ENCODE peak calls at places on chromosome 2, in seven cellular contexts. O is NT2/D1; A is activated CD4-positive, alpha-beta T cell treated with anti-CD3 and anti-CD28 coated beads, Interleukin-2, amount 50 U/mL, for 24 hours; L is Daoy; T is ascending aorta; B is amygdala; R is neuronal stem cell. J is an unnamed sample.

GRCh38 chr2:134232868-134233732 is 20.8 kb upstream of the MGAT5 start:
- DNase-seq in O (no peak), A (no peak), L (no peak), T (no peak), B (no peak), R (no peak), J (no peak)

GRCh38 chr2:238461916-238462315 is 35.2 kb downstream of the ASB1 start:
- DNase-seq in O (no peak), A (no peak), L (no peak), T (peak; percentile 39), B (no peak), R (no peak), J (no peak)

GRCh38 chr2:227853765-227854271 is 17.6 kb upstream of the DAW1 start:
- DNase-seq in O (no peak), A (no peak), L (peak; percentile 70), T (no peak), B (no peak), R (no peak), J (no peak)

GRCh38 chr2:128281852-128282245 is 36.8 kb downstream of the HS6ST1 start:
- DNase-seq in O (no peak), A (no peak), L (no peak), T (no peak), B (no peak), R (no peak), J (no peak)

GRCh38 chr2:47907097-47907781 is 941 bp upstream of the FBXO11 start:
- DNase-seq in O (no peak), A (no peak), L (peak; percentile 9), T (no peak), B (no peak), R (no peak), J (no peak)

GRCh38 chr2:29463181-29463900 is 348.1 kb downstream of the CLIP4 start:
- DNase-seq in O (no peak), A (no peak), L (peak; percentile 49), T (no peak), B (no peak), R (no peak), J (no peak)

GRCh38 chr2:30272761-30273573 is 41.6 kb downstream of the LBH start:
- DNase-seq in O (no peak), A (no peak), L (peak; percentile 86), T (no peak), B (no peak), R (no peak), J (no peak)

GRCh38 chr2:70685771-70686171 is 82.2 kb downstream of the ADD2 start:
- DNase-seq in O (no peak), A (no peak), L (no peak), T (peak; percentile 19), B (no peak), R (no peak), J (no peak)

GRCh38 chr2:232522014-232522854 is 2.0 kb downstream of the PRSS56 start:
- DNase-seq in O (no peak), A (peak; percentile 56), L (peak; percentile 45), T (no peak), B (peak; percentile 9), R (no peak), J (no peak)

GRCh38 chr2:110771549-110772382 is 39.4 kb downstream of the ACOXL start:
- DNase-seq in O (no peak), A (no peak), L (no peak), T (no peak), B (no peak), R (no peak), J (peak; percentile 16)

GRCh38 chr2:46119453-46119852 is 177.8 kb upstream of the EPAS1 start:
- DNase-seq in O (no peak), A (no peak), L (no peak), T (no peak), B (no peak), R (no peak), J (no peak)

GRCh38 chr2:118047273-118047898 is 33.5 kb upstream of the CCDC93 start:
- DNase-seq in O (no peak), A (no peak), L (peak; percentile 68), T (no peak), B (no peak), R (no peak), J (no peak)

GRCh38 chr2:137927846-137928245 is 36.4 kb upstream of the HNMT start:
- DNase-seq in O (no peak), A (no peak), L (no peak), T (no peak), B (no peak), R (no peak), J (no peak)

GRCh38 chr2:168157926-168158325 is 89.5 kb downstream of the STK39 start:
- DNase-seq in O (no peak), A (no peak), L (no peak), T (no peak), B (no peak), R (no peak), J (no peak)

GRCh38 chr2:22340711-22341110 is 1044.3 kb upstream of the KLHL29 start:
- DNase-seq in O (no peak), A (no peak), L (no peak), T (no peak), B (no peak), R (no peak), J (no peak)

GRCh38 chr2:211367252-211367651 is 810.9 kb downstream of the CPS1 start:
- DNase-seq in O (no peak), A (no peak), L (no peak), T (no peak), B (no peak), R (no peak), J (no peak)

GRCh38 chr2:216352653-216353270 is 19.5 kb downstream of the MARCHF4 start:
- DNase-seq in O (no peak), A (no peak), L (no peak), T (no peak), B (no peak), R (no peak), J (no peak)

GRCh38 chr2:47089083-47089464 is 66.0 kb downstream of the STPG4 start:
- DNase-seq in O (no peak), A (no peak), L (peak; percentile 72), T (no peak), B (no peak), R (no peak), J (no peak)

GRCh38 chr2:43083710-43084698 is 142.4 kb downstream of the ZFP36L2 start:
- DNase-seq in O (no peak), A (no peak), L (peak; percentile 69), T (peak; percentile 85), B (peak; percentile 39), R (no peak), J (no peak)

GRCh38 chr2:49369650-49370049 is 215.3 kb upstream of the FSHR start:
- DNase-seq in O (no peak), A (no peak), L (no peak), T (no peak), B (no peak), R (no peak), J (no peak)

GRCh38 chr2:161032635-161033034 is 127.6 kb upstream of the TANK start:
- DNase-seq in O (no peak), A (no peak), L (no peak), T (no peak), B (no peak), R (no peak), J (no peak)

GRCh38 chr2:230244211-230244610 is 18.7 kb downstream of the SP140 start:
- DNase-seq in O (no peak), A (no peak), L (no peak), T (no peak), B (no peak), R (no peak), J (no peak)

GRCh38 chr2:113863166-113863565 is 26.7 kb upstream of the ACTR3 start:
- DNase-seq in O (no peak), A (no peak), L (no peak), T (no peak), B (no peak), R (no peak), J (no peak)

GRCh38 chr2:29894822-29895221 is 26.6 kb downstream of the ALK start:
- DNase-seq in O (no peak), A (no peak), L (no peak), T (no peak), B (no peak), R (no peak), J (no peak)

GRCh38 chr2:219571311-219572236 is at the start of gene OBSL1:
- DNase-seq in O (peak; percentile 88), A (no peak), L (peak; percentile 85), T (peak; percentile 81), B (no peak), R (peak; percentile 73), J (no peak)

GRCh38 chr2:160427629-160428424 is 65.8 kb downstream of the RBMS1 start:
- DNase-seq in O (no peak), A (no peak), L (peak; percentile 54), T (no peak), B (no peak), R (no peak), J (no peak)

GRCh38 chr2:160293401-160293911 is 93.4 kb upstream of the ITGB6 start:
- DNase-seq in O (no peak), A (no peak), L (peak; percentile 65), T (no peak), B (no peak), R (no peak), J (no peak)

GRCh38 chr2:157995117-157995516 is 106.6 kb upstream of the UPP2 start:
- DNase-seq in O (no peak), A (no peak), L (no peak), T (no peak), B (no peak), R (no peak), J (no peak)

GRCh38 chr2:120556908-120557307 is 178.8 kb upstream of the GLI2 start:
- DNase-seq in O (no peak), A (no peak), L (no peak), T (no peak), B (no peak), R (no peak), J (no peak)

GRCh38 chr2:46297546-46298271 is 502 bp downstream of the EPAS1 start:
- DNase-seq in O (no peak), A (peak; percentile 28), L (peak; percentile 41), T (peak; percentile 86), B (no peak), R (peak; percentile 44), J (no peak)

GRCh38 chr2:226118471-226119429 is 680.9 kb downstream of the IRS1 start:
- DNase-seq in O (no peak), A (no peak), L (peak; percentile 88), T (no peak), B (no peak), R (no peak), J (no peak)

GRCh38 chr2:151971301-151972072 is 127.4 kb downstream of the CACNB4 start:
- DNase-seq in O (no peak), A (no peak), L (no peak), T (no peak), B (no peak), R (no peak), J (no peak)

GRCh38 chr2:233443511-233444183 is 89.4 kb downstream of the DGKD start:
- DNase-seq in O (no peak), A (peak; percentile 59), L (peak; percentile 80), T (peak; percentile 86), B (peak; percentile 39), R (peak; percentile 38), J (peak; percentile 41)

GRCh38 chr2:76197842-76198448 is 487.2 kb upstream of the GCFC2 start:
- DNase-seq in O (peak; percentile 74), A (no peak), L (peak; percentile 51), T (peak; percentile 66), B (peak; percentile 2), R (peak; percentile 64), J (peak; percentile 72)

GRCh38 chr2:65452150-65452895 is 19.9 kb upstream of the SPRED2 start:
- DNase-seq in O (no peak), A (no peak), L (no peak), T (no peak), B (no peak), R (no peak), J (no peak)

GRCh38 chr2:230043461-230043860 is 25.3 kb downstream of the SLC16A14 start:
- DNase-seq in O (no peak), A (no peak), L (no peak), T (no peak), B (no peak), R (no peak), J (no peak)